ENCODE peak calls at places on chromosome 10, in four cellular contexts. D is NCI-H460; Z is activated CD8-positive, alpha-beta T cell treated with anti-CD3 and anti-CD28 coated beads for 36 hours; R is AG04449. E is an unnamed sample.

GRCh38 chr10:70137927-70138883 is 5.6 kb upstream of the AIFM2 start:
- DNase-seq in D (peak), Z (no peak), R (no peak), E (no peak)

GRCh38 chr10:24762966-24763623 is 39.4 kb upstream of the ARHGAP21 start:
- DNase-seq in D (peak), Z (no peak), R (peak), E (peak)

GRCh38 chr10:119919823-119920222 is 27.3 kb downstream of the SEC23IP start:
- DNase-seq in D (no peak), Z (no peak), R (no peak), E (no peak)

GRCh38 chr10:101226888-101227736 is 2.2 kb downstream of the LBX1 start:
- DNase-seq in D (no peak), Z (no peak), R (no peak), E (no peak)

GRCh38 chr10:53765311-53765710 is 992.7 kb upstream of the MBL2 start:
- DNase-seq in D (no peak), Z (no peak), R (no peak), E (no peak)

GRCh38 chr10:94018107-94018506 is 24.4 kb downstream of the PLCE1 start:
- DNase-seq in D (no peak), Z (no peak), R (no peak), E (no peak)

GRCh38 chr10:121007264-121007663 is 156.1 kb downstream of the WDR11 start:
- DNase-seq in D (no peak), Z (no peak), R (no peak), E (no peak)

GRCh38 chr10:99234067-99234738 is 1.4 kb downstream of the HPSE2 start:
- DNase-seq in D (no peak), Z (peak), R (no peak), E (no peak)

GRCh38 chr10:4812952-4813351 is 13.1 kb upstream of the AKR1E2 start:
- DNase-seq in D (peak), Z (no peak), R (peak), E (peak)

GRCh38 chr10:43265799-43266721 is 805 bp downstream of the RASGEF1A start:
- DNase-seq in D (peak), Z (peak), R (no peak), E (no peak)

GRCh38 chr10:74207681-74208080 is 56.7 kb downstream of the ADK start:
- DNase-seq in D (no peak), Z (no peak), R (no peak), E (no peak)

GRCh38 chr10:112959207-112959838 is 9.3 kb downstream of the TCF7L2 start:
- DNase-seq in D (no peak), Z (no peak), R (no peak), E (no peak)

GRCh38 chr10:69861251-69862240 is 59.8 kb downstream of the COL13A1 start:
- DNase-seq in D (peak), Z (peak), R (no peak), E (no peak)

GRCh38 chr10:71770255-71770654 is 3.1 kb downstream of the VSIR start:
- DNase-seq in D (no peak), Z (no peak), R (no peak), E (no peak)

GRCh38 chr10:127989481-127989964 is 82.6 kb downstream of the PTPRE start:
- DNase-seq in D (no peak), Z (no peak), R (no peak), E (no peak)

GRCh38 chr10:86538547-86538946 is 17.0 kb upstream of the WAPL start:
- DNase-seq in D (no peak), Z (peak), R (no peak), E (no peak)

GRCh38 chr10:66228887-66229286 is 696.9 kb upstream of the LRRTM3 start:
- DNase-seq in D (no peak), Z (no peak), R (no peak), E (no peak)

GRCh38 chr10:62803993-62804383 is 532 bp upstream of the ADO start:
- DNase-seq in D (no peak), Z (no peak), R (no peak), E (no peak)

GRCh38 chr10:58836991-58837390 is 324.3 kb downstream of the BICC1 start:
- DNase-seq in D (no peak), Z (no peak), R (no peak), E (no peak)

GRCh38 chr10:7670157-7670556 is 3.4 kb upstream of the ITIH5 start:
- DNase-seq in D (no peak), Z (no peak), R (no peak), E (no peak)

GRCh38 chr10:6242089-6242488 is 39.4 kb downstream of the PFKFB3 start:
- DNase-seq in D (no peak), Z (no peak), R (no peak), E (no peak)

GRCh38 chr10:100654835-100655759 is 90.3 kb upstream of the PAX2 start:
- DNase-seq in D (no peak), Z (peak), R (no peak), E (peak)

GRCh38 chr10:80589726-80590373 is 52.1 kb downstream of the SH2D4B start:
- DNase-seq in D (no peak), Z (no peak), R (no peak), E (no peak)

GRCh38 chr10:23157691-23158369 is 34.3 kb upstream of the PTF1A start:
- DNase-seq in D (peak), Z (peak), R (no peak), E (peak)

GRCh38 chr10:19412531-19412930 is 363.9 kb downstream of the MALRD1 start:
- DNase-seq in D (peak), Z (no peak), R (no peak), E (no peak)

GRCh38 chr10:13693783-13694450 is 107.2 kb downstream of the PRPF18 start:
- DNase-seq in D (no peak), Z (no peak), R (no peak), E (no peak)

GRCh38 chr10:124743188-124744046 is 761 bp downstream of the FAM53B start:
- DNase-seq in D (no peak), Z (peak), R (no peak), E (peak)

GRCh38 chr10:14244147-14244546 is 86.6 kb downstream of the FRMD4A start:
- DNase-seq in D (no peak), Z (no peak), R (no peak), E (peak)

GRCh38 chr10:124088944-124089343 is 4.5 kb downstream of the CHST15 start:
- DNase-seq in D (no peak), Z (no peak), R (no peak), E (no peak)

GRCh38 chr10:121070257-121070656 is 219.1 kb downstream of the WDR11 start:
- DNase-seq in D (no peak), Z (no peak), R (no peak), E (no peak)

GRCh38 chr10:103746598-103746997 is 108.8 kb downstream of the SH3PXD2A start:
- DNase-seq in D (no peak), Z (no peak), R (no peak), E (no peak)